ENCODE peak calls at places on chromosomes 12 and 14, in five cellular contexts. One of them, this sample, is unnamed.

GRCh38 chr12:1350055-1350933 is 244.1 kb downstream of the FBXL14 start:
- DNase-seq in H1: no peak
- DNase-seq in HepG2: no peak
- DNase-seq in GM12878: no peak
- DNase-seq in K562: no peak
- DNase-seq in this sample: no peak

GRCh38 chr14:59305836-59306555 is 117.5 kb downstream of the DAAM1 start:
- DNase-seq in HepG2: peak; percentile 77
- DNase-seq in GM12878: no peak
- DNase-seq in H1: no peak
- DNase-seq in K562: no peak
- DNase-seq in this sample: no peak

GRCh38 chr14:65849558-65849957 is 437.0 kb downstream of the FUT8 start:
- DNase-seq in H1: no peak
- DNase-seq in K562: no peak
- DNase-seq in HepG2: no peak
- DNase-seq in GM12878: no peak
- DNase-seq in this sample: no peak

GRCh38 chr14:87955501-87955900 is 37.5 kb downstream of the GALC start:
- DNase-seq in HepG2: no peak
- DNase-seq in K562: no peak
- DNase-seq in H1: no peak
- DNase-seq in GM12878: no peak
- DNase-seq in this sample: no peak

GRCh38 chr12:74365178-74365964 is 172.3 kb upstream of the ATXN7L3B start:
- DNase-seq in HepG2: peak; percentile 21
- DNase-seq in K562: peak; percentile 61
- DNase-seq in H1: peak; percentile 60
- DNase-seq in GM12878: no peak
- DNase-seq in this sample: no peak

GRCh38 chr14:104222396-104223036 is 84.1 kb downstream of the KIF26A start:
- DNase-seq in K562: no peak
- DNase-seq in H1: no peak
- DNase-seq in GM12878: no peak
- DNase-seq in HepG2: no peak
- DNase-seq in this sample: no peak

GRCh38 chr14:103633391-103633790 is 4.4 kb downstream of the KLC1 start:
- DNase-seq in K562: no peak
- DNase-seq in GM12878: no peak
- DNase-seq in H1: no peak
- DNase-seq in HepG2: no peak
- DNase-seq in this sample: no peak

GRCh38 chr12:59742831-59743230 is 147.0 kb downstream of the SLC16A7 start:
- DNase-seq in HepG2: no peak
- DNase-seq in K562: no peak
- DNase-seq in GM12878: no peak
- DNase-seq in H1: no peak
- DNase-seq in this sample: no peak

GRCh38 chr12:104886418-104887401 is 71.4 kb downstream of the SLC41A2 start:
- DNase-seq in HepG2: no peak
- DNase-seq in GM12878: no peak
- DNase-seq in K562: no peak
- DNase-seq in H1: no peak
- DNase-seq in this sample: peak; percentile 15

GRCh38 chr12:100672075-100672592 is 98.7 kb downstream of the GAS2L3 start:
- DNase-seq in K562: peak; percentile 55
- DNase-seq in H1: peak; percentile 94
- DNase-seq in GM12878: no peak
- DNase-seq in HepG2: peak; percentile 24
- DNase-seq in this sample: no peak

GRCh38 chr12:123475256-123475703 is 17.3 kb downstream of the SNRNP35 start:
- DNase-seq in H1: no peak
- DNase-seq in GM12878: no peak
- DNase-seq in K562: no peak
- DNase-seq in HepG2: no peak
- DNase-seq in this sample: no peak

GRCh38 chr14:30621354-30621953 is 665 bp upstream of the SCFD1 start:
- DNase-seq in GM12878: no peak
- DNase-seq in HepG2: peak; percentile 36
- DNase-seq in K562: peak; percentile 43
- DNase-seq in H1: peak; percentile 54
- DNase-seq in this sample: no peak

GRCh38 chr14:76926521-76927251 is 100.5 kb downstream of the LRRC74A start:
- DNase-seq in HepG2: no peak
- DNase-seq in H1: no peak
- DNase-seq in GM12878: no peak
- DNase-seq in K562: no peak
- DNase-seq in this sample: no peak

GRCh38 chr12:132444283-132444682 is 45.7 kb upstream of the FBRSL1 start:
- DNase-seq in HepG2: no peak
- DNase-seq in K562: no peak
- DNase-seq in H1: no peak
- DNase-seq in GM12878: no peak
- DNase-seq in this sample: no peak

GRCh38 chr14:58699656-58700055 is 61.9 kb downstream of the DACT1 start:
- DNase-seq in H1: no peak
- DNase-seq in HepG2: no peak
- DNase-seq in K562: no peak
- DNase-seq in GM12878: no peak
- DNase-seq in this sample: no peak

GRCh38 chr14:77979666-77980351 is 179.9 kb downstream of the ADCK1 start:
- DNase-seq in HepG2: peak; percentile 13
- DNase-seq in GM12878: no peak
- DNase-seq in K562: peak; percentile 55
- DNase-seq in H1: peak; percentile 66
- DNase-seq in this sample: no peak

GRCh38 chr12:103561174-103561573 is 25.9 kb upstream of the STAB2 start:
- DNase-seq in K562: no peak
- DNase-seq in HepG2: no peak
- DNase-seq in GM12878: no peak
- DNase-seq in H1: no peak
- DNase-seq in this sample: no peak

GRCh38 chr12:28215021-28215420 is 24.8 kb downstream of the CCDC91 start:
- DNase-seq in H1: no peak
- DNase-seq in HepG2: no peak
- DNase-seq in GM12878: no peak
- DNase-seq in K562: no peak
- DNase-seq in this sample: no peak

GRCh38 chr12:99960312-99960711 is 24.4 kb downstream of the ANKS1B start:
- DNase-seq in GM12878: no peak
- DNase-seq in K562: no peak
- DNase-seq in HepG2: no peak
- DNase-seq in H1: no peak
- DNase-seq in this sample: no peak

GRCh38 chr12:63814146-63814774 is 30.2 kb upstream of the SRGAP1 start:
- DNase-seq in K562: no peak
- DNase-seq in GM12878: no peak
- DNase-seq in HepG2: no peak
- DNase-seq in H1: no peak
- DNase-seq in this sample: no peak

GRCh38 chr12:45612044-45612794 is 117.3 kb upstream of the ARID2 start:
- DNase-seq in H1: no peak
- DNase-seq in K562: no peak
- DNase-seq in HepG2: no peak
- DNase-seq in GM12878: no peak
- DNase-seq in this sample: no peak

GRCh38 chr14:77046706-77047105 is 18.2 kb upstream of the IRF2BPL start:
- DNase-seq in HepG2: no peak
- DNase-seq in GM12878: no peak
- DNase-seq in H1: no peak
- DNase-seq in K562: no peak
- DNase-seq in this sample: no peak

GRCh38 chr12:93243689-93244513 is 133.8 kb upstream of the NUDT4 start:
- DNase-seq in HepG2: peak; percentile 89
- DNase-seq in GM12878: peak; percentile 75
- DNase-seq in H1: no peak
- DNase-seq in K562: peak; percentile 60
- DNase-seq in this sample: no peak

GRCh38 chr12:12441891-12442461 is 85.1 kb downstream of the BORCS5 start:
- DNase-seq in GM12878: no peak
- DNase-seq in HepG2: no peak
- DNase-seq in K562: peak; percentile 63
- DNase-seq in H1: no peak
- DNase-seq in this sample: no peak

GRCh38 chr12:113591480-113591971 is 119.9 kb upstream of the LHX5 start:
- DNase-seq in GM12878: no peak
- DNase-seq in HepG2: no peak
- DNase-seq in K562: peak; percentile 94
- DNase-seq in H1: peak; percentile 62
- DNase-seq in this sample: no peak

GRCh38 chr12:24541193-24541871 is 407.6 kb downstream of the BCAT1 start:
- DNase-seq in H1: no peak
- DNase-seq in K562: no peak
- DNase-seq in HepG2: no peak
- DNase-seq in GM12878: no peak
- DNase-seq in this sample: no peak

GRCh38 chr12:124910561-124911478 is 3.6 kb downstream of the UBC start:
- DNase-seq in GM12878: no peak
- DNase-seq in H1: no peak
- DNase-seq in HepG2: no peak
- DNase-seq in K562: peak; percentile 29
- DNase-seq in this sample: no peak

GRCh38 chr12:109880938-109881337 is 597 bp upstream of the GLTP start:
- DNase-seq in GM12878: no peak
- DNase-seq in K562: no peak
- DNase-seq in H1: no peak
- DNase-seq in HepG2: no peak
- DNase-seq in this sample: no peak

GRCh38 chr14:96754845-96755184 is 42.4 kb upstream of the VRK1 start:
- DNase-seq in K562: no peak
- DNase-seq in HepG2: no peak
- DNase-seq in GM12878: no peak
- DNase-seq in H1: no peak
- DNase-seq in this sample: no peak

GRCh38 chr12:116183741-116184141 is 93.8 kb downstream of the MED13L start:
- DNase-seq in H1: no peak
- DNase-seq in GM12878: no peak
- DNase-seq in K562: no peak
- DNase-seq in HepG2: no peak
- DNase-seq in this sample: no peak

GRCh38 chr14:49876563-49877127 is 16.2 kb upstream of the ARF6 start:
- DNase-seq in K562: no peak
- DNase-seq in H1: no peak
- DNase-seq in GM12878: no peak
- DNase-seq in HepG2: no peak
- DNase-seq in this sample: no peak
- TF ChIP-seq ATF3 in K562: no peak
- TF ChIP-seq ATF3 in H1: no peak
- TF ChIP-seq ATF3 in GM12878: no peak
- TF ChIP-seq ATF3 in HepG2: no peak
- TF ChIP-seq ATF3 in this sample: no peak

DNA sequence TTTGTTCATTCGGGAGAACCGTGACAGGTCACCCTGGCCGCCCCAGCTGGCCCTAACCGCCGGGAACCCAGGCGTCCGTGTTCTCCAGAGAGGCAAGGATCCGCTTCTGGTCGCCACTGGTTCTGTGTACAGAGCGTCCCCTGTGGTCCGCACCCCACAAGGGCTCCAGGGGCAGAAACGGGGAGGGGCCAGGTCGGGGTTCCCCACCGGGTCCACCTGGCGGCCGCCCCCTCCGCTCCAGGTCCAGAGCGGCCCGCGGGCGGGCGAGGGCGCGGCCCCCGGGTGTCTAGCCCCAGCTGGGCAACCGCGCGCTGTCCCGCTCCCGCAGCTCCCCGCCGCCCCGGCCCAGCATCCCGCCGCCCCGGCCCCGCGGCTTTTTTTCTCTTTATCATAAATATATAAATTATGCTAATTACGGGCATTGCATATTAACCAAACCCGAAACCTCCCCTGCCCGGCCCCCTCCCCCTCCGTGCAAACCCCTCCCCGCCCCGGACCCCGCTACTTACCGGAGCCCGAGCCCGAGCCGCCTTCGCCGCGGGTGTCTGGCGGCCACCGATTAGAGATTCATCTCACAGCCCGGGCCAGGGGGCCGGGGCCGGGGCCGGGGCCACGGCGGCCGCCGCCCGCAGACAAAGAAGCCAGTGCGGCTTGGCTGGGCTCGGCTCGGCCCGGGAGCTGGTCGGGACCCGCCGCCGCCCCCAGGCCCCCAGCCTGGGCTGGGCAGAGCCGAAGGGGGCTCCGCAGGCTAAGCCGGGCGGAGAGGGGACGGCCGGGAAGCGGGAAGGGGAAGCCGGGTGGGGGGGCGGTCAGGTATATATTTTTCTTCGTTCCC is 512 bp downstream of the POU6F1 start:
- DNase-seq in H1: peak; percentile 75
- DNase-seq in HepG2: no peak
- DNase-seq in GM12878: no peak
- DNase-seq in K562: peak; percentile 75
- DNase-seq in this sample: no peak
- TF ChIP-seq JUND in H1: no peak
- TF ChIP-seq JUND in HepG2: no peak
- TF ChIP-seq JUND in GM12878: no peak
- TF ChIP-seq JUND in K562: no peak
- TF ChIP-seq JUND in this sample: no peak

GRCh38 chr14:60641722-60642269 is 7.5 kb downstream of the SIX1 start:
- DNase-seq in HepG2: no peak
- DNase-seq in K562: no peak
- DNase-seq in GM12878: no peak
- DNase-seq in H1: no peak
- DNase-seq in this sample: no peak

GRCh38 chr14:60637138-60637489 is 12.2 kb downstream of the SIX1 start:
- DNase-seq in GM12878: no peak
- DNase-seq in H1: no peak
- DNase-seq in HepG2: no peak
- DNase-seq in K562: no peak
- DNase-seq in this sample: no peak

GRCh38 chr14:60640859-60641721 is 8.2 kb downstream of the SIX1 start:
- DNase-seq in H1: no peak
- DNase-seq in K562: no peak
- DNase-seq in GM12878: no peak
- DNase-seq in HepG2: no peak
- DNase-seq in this sample: no peak

GRCh38 chr14:60637490-60638452 is 11.5 kb downstream of the SIX1 start:
- DNase-seq in K562: no peak
- DNase-seq in HepG2: no peak
- DNase-seq in H1: peak; percentile 82
- DNase-seq in GM12878: no peak
- DNase-seq in this sample: no peak

DNA sequence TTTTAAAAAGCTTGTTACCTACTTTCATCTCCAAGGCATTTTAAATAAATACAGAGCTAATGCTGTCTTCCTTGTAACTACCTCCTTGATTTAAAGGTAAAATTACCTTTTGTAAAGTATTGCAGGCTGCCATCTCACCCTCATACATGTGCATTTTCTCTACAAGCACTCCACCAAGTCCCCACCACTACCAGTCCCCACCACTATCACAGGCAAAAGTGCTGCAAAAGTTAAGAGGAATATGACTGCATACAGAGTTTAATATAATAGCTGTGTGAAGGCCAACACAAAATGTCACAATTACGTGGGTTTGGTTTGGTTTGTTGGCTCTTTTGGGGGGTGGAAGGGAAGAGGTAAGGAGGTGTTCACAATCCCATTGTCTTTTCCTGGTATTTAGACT is 9.6 kb downstream of the SIX1 start:
- DNase-seq in K562: no peak
- DNase-seq in H1: no peak
- DNase-seq in HepG2: no peak
- DNase-seq in GM12878: no peak
- DNase-seq in this sample: no peak
- TF ChIP-seq ATF3 in K562: no peak
- TF ChIP-seq ATF3 in H1: no peak
- TF ChIP-seq ATF3 in HepG2: no peak
- TF ChIP-seq ATF3 in GM12878: no peak
- TF ChIP-seq ATF3 in this sample: no peak

GRCh38 chr12:57515934-57516541 is 4.3 kb downstream of the DDIT3 start:
- DNase-seq in K562: peak; percentile 48
- DNase-seq in H1: no peak
- DNase-seq in GM12878: no peak
- DNase-seq in HepG2: no peak
- DNase-seq in this sample: no peak
- TF ChIP-seq JUND in K562: no peak
- TF ChIP-seq JUND in H1: no peak
- TF ChIP-seq JUND in GM12878: no peak
- TF ChIP-seq JUND in HepG2: no peak
- TF ChIP-seq JUND in this sample: no peak

This sample was measured in HCT116.